ENCODE peak calls at places on chromosomes 2 and 18, in eight cellular contexts. F is right cardiac atrium; N is EL; R is stimulated activated CD4-positive, alpha-beta T cell treated with anti-CD3 and anti-CD28 coated beads, Interleukin-2, amount 100 ng/mL, for 4 hours; C is HTR-8/SVneo; Y is sciatic nerve; Z is AG04450; J is pons. D is an unnamed sample.

GRCh38 chr2:54513364-54513715 is 57.2 kb downstream of the SPTBN1 start:
- DNase-seq in C (no peak), F (no peak), N (no peak), Z (no peak), J (no peak), R (no peak), Y (no peak), D (no peak)

GRCh38 chr2:71530987-71531332 is 77.6 kb downstream of the DYSF start:
- DNase-seq in N (no peak), J (no peak), Y (no peak), R (no peak), F (no peak), Z (no peak), C (no peak), D (no peak)

GRCh38 chr18:22827216-22827615 is 105.9 kb upstream of the RBBP8 start:
- DNase-seq in Y (no peak), Z (no peak), C (no peak), R (no peak), N (no peak), F (no peak), J (no peak), D (no peak)

GRCh38 chr18:59787998-59788875 is 91.0 kb upstream of the CCBE1 start:
- DNase-seq in Y (no peak), J (no peak), R (no peak), C (peak; percentile 32), F (no peak), N (peak; percentile 82), Z (no peak), D (no peak)

GRCh38 chr18:36402765-36403396 is 105.4 kb downstream of the FHOD3 start:
- DNase-seq in N (no peak), Z (peak; percentile 30), F (peak; percentile 84), R (no peak), Y (peak; percentile 84), J (peak; percentile 25), C (no peak), D (peak; percentile 65)

GRCh38 chr18:70491734-70492348 is 203.0 kb downstream of the SOCS6 start:
- DNase-seq in J (peak; percentile 91), Y (peak; percentile 69), F (no peak), N (peak; percentile 59), R (peak; percentile 13), C (peak; percentile 5), Z (no peak), D (peak; percentile 85)

GRCh38 chr2:33535409-33535808 is 59.0 kb downstream of the RASGRP3 start:
- DNase-seq in C (no peak), F (peak; percentile 71), Z (no peak), N (no peak), J (no peak), R (no peak), Y (no peak), D (no peak)

GRCh38 chr18:58391113-58391892 is 237.6 kb downstream of the ALPK2 start:
- DNase-seq in Y (no peak), J (no peak), Z (no peak), F (no peak), R (no peak), N (no peak), C (no peak), D (no peak)

GRCh38 chr2:95052804-95053535 is 27.5 kb downstream of the MAL start:
- DNase-seq in F (peak; percentile 18), N (no peak), C (no peak), R (no peak), Z (no peak), J (no peak), Y (no peak), D (no peak)

GRCh38 chr2:63435080-63435479 is 153.2 kb downstream of the WDPCP start:
- DNase-seq in J (no peak), R (no peak), Y (no peak), C (no peak), N (no peak), Z (no peak), F (no peak), D (no peak)

GRCh38 chr2:17470855-17471641 is 47.2 kb downstream of the RAD51AP2 start:
- DNase-seq in J (no peak), Y (no peak), N (peak; percentile 20), Z (peak; percentile 30), C (no peak), R (no peak), F (no peak), D (no peak)

GRCh38 chr2:43051316-43051715 is 175.1 kb downstream of the ZFP36L2 start:
- DNase-seq in F (no peak), R (peak; percentile 9), C (peak; percentile 91), Y (peak; percentile 54), N (peak; percentile 84), J (no peak), Z (no peak), D (no peak)

GRCh38 chr18:22713511-22713910 is 219.6 kb upstream of the RBBP8 start:
- DNase-seq in N (no peak), C (no peak), Z (no peak), R (no peak), Y (no peak), J (peak; percentile 9), F (no peak), D (no peak)

GRCh38 chr2:28995765-28996164 is 14.7 kb downstream of the TOGARAM2 start:
- DNase-seq in N (no peak), F (no peak), C (no peak), R (no peak), Z (no peak), J (no peak), Y (no peak), D (no peak)

GRCh38 chr2:100833330-100833729 is 13.4 kb downstream of the NPAS2 start:
- DNase-seq in Z (no peak), C (no peak), Y (no peak), J (no peak), F (no peak), N (no peak), R (no peak), D (no peak)

GRCh38 chr18:478679-479078 is 21.8 kb downstream of the COLEC12 start:
- DNase-seq in N (no peak), C (no peak), Y (no peak), Z (no peak), R (no peak), J (no peak), F (no peak), D (no peak)

GRCh38 chr18:79394438-79395307 is 1.1 kb upstream of the NFATC1 start:
- DNase-seq in R (peak; percentile 76), Z (no peak), Y (peak; percentile 82), J (no peak), N (peak; percentile 59), F (peak; percentile 78), C (no peak), D (no peak)

GRCh38 chr2:207353836-207354235 is 175.9 kb upstream of the CREB1 start:
- DNase-seq in Z (no peak), J (no peak), F (no peak), N (no peak), C (no peak), R (no peak), Y (no peak), D (no peak)

GRCh38 chr2:191650896-191651773 is 26.8 kb upstream of the NABP1 start:
- DNase-seq in N (no peak), F (no peak), C (no peak), Y (no peak), J (no peak), Z (no peak), R (no peak), D (no peak)

GRCh38 chr18:63872586-63872985 is 14.9 kb upstream of the SERPINB2 start:
- DNase-seq in F (no peak), Z (no peak), J (no peak), N (no peak), C (no peak), R (no peak), Y (no peak), D (no peak)

GRCh38 chr2:223469270-223470057 is 132.7 kb downstream of the SCG2 start:
- DNase-seq in Z (peak; percentile 18), R (no peak), J (no peak), Y (no peak), N (peak; percentile 97), F (peak; percentile 75), C (peak; percentile 22), D (no peak)

GRCh38 chr2:213225866-213226265 is 58.4 kb upstream of the SPAG16 start:
- DNase-seq in C (no peak), Z (no peak), R (no peak), J (no peak), Y (no peak), F (no peak), N (no peak), D (no peak)

GRCh38 chr2:1675633-1676032 is 68.7 kb downstream of the PXDN start:
- DNase-seq in F (no peak), Z (peak; percentile 90), R (no peak), C (peak; percentile 88), J (peak; percentile 80), Y (no peak), N (peak; percentile 97), D (peak; percentile 28)

GRCh38 chr2:33766175-33766574 is 167.1 kb upstream of the FAM98A start:
- DNase-seq in J (no peak), R (no peak), C (no peak), F (no peak), N (no peak), Y (no peak), Z (no peak), D (no peak)